ENCODE peak calls at places on chromosome 2, in six cellular contexts. S is PC-3, F is PC-9, O is endothelial cell of umbilical vein, T is cardiac muscle cell, N is heart right ventricle. J is an unnamed sample.
A peak's percentile ranks its signal among the peaks of the same experiment; 100 is the strongest.

GRCh38 chr2:227884511-227884947 is 13.1 kb downstream of the DAW1 start:
- DNase-seq in S (peak; percentile 79), F (peak; percentile 42), O (peak; percentile 77), T (peak; percentile 70), N (peak; percentile 62), J (no peak)

GRCh38 chr2:233690444-233690843 is 2.2 kb upstream of the UGT1A6 start:
- DNase-seq in S (peak; percentile 97), F (peak; percentile 99), O (peak; percentile 45), T (no peak), N (no peak), J (no peak)

GRCh38 chr2:181396575-181397062 is 60.6 kb upstream of the ITGA4 start:
- DNase-seq in S (no peak), F (no peak), O (no peak), T (no peak), N (no peak), J (no peak)

GRCh38 chr2:158936978-158937377 is 31.5 kb upstream of the TANC1 start:
- DNase-seq in S (peak; percentile 67), F (no peak), O (peak; percentile 99), T (no peak), N (no peak), J (no peak)

GRCh38 chr2:174442546-174443510 is 44.0 kb downstream of the GPR155 start:
- DNase-seq in S (peak; percentile 89), F (peak; percentile 79), O (no peak), T (no peak), N (no peak), J (no peak)

GRCh38 chr2:157523270-157524059 is 79.6 kb upstream of the CYTIP start:
- DNase-seq in S (no peak), F (no peak), O (no peak), T (peak; percentile 27), N (no peak), J (no peak)

GRCh38 chr2:40436093-40436475 is 15.8 kb downstream of the SLC8A1 start:
- DNase-seq in S (peak; percentile 15), F (no peak), O (no peak), T (no peak), N (no peak), J (no peak)

GRCh38 chr2:203327582-203327917 is 644 bp upstream of the ABI2 start:
- DNase-seq in S (no peak), F (no peak), O (no peak), T (no peak), N (no peak), J (no peak)

GRCh38 chr2:23404426-23404825 is 19.4 kb downstream of the KLHL29 start:
- DNase-seq in S (peak; percentile 78), F (peak; percentile 59), O (peak; percentile 80), T (peak; percentile 57), N (no peak), J (no peak)

GRCh38 chr2:61962095-61962984 is 56.9 kb downstream of the COMMD1 start:
- DNase-seq in S (no peak), F (no peak), O (no peak), T (no peak), N (no peak), J (no peak)

GRCh38 chr2:99615247-99615771 is 125.5 kb upstream of the REV1 start:
- DNase-seq in S (peak; percentile 16), F (no peak), O (no peak), T (no peak), N (no peak), J (no peak)

GRCh38 chr2:82062469-82062868 is 1757.9 kb upstream of the LRRTM1 start:
- DNase-seq in S (peak; percentile 22), F (no peak), O (no peak), T (no peak), N (no peak), J (no peak)

GRCh38 chr2:240566203-240567136 is 1.8 kb upstream of the RNPEPL1 start:
- DNase-seq in S (peak; percentile 81), F (peak; percentile 84), O (peak; percentile 79), T (peak; percentile 92), N (peak; percentile 95), J (no peak)
- H3K4me1 ChIP-seq in S (peaks cover 56% of the 10 kb centered on the region), F (peaks cover 71% of the 10 kb centered on the region), O (peaks cover 41% of the 10 kb centered on the region), T (peaks cover 23% of the 10 kb centered on the region), N (peaks cover 50% of the 10 kb centered on the region), J (peaks cover 64% of the 10 kb centered on the region)

DNA sequence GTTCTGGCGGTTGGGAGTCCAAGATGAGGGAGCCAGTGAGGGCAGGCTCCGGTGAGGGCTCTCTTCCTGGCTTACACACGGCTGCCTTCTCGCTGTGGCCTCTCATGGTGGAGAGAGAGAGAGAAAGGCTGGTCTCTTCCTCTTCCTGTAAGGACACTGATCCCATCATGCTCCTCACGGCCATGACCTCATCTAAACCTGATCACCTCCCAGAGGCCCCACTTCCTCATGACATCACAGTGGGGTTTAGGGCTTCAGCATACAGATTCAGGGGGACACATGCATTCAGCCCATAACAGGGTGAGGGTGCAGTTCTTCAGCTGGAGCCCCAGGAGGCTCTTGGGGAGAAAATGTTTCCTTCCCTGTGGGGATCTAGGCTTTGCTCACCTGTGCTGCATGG is 29.2 kb downstream of the AGAP1 start:
- DNase-seq in S (no peak), F (no peak), O (no peak), T (no peak), N (no peak), J (no peak)
- H3K4me1 ChIP-seq in S (peaks cover 8% of the 10 kb centered on the region), F (peaks cover 6% of the 10 kb centered on the region), O (peaks cover 8% of the 10 kb centered on the region), T (no peaks in the 10 kb centered on the region), N (peaks cover 15% of the 10 kb centered on the region), J (peaks cover 2% of the 10 kb centered on the region)

GRCh38 chr2:238239872-238240760 is at the start of gene HES6:
- DNase-seq in S (peak; percentile 89), F (peak; percentile 82), O (peak; percentile 84), T (peak; percentile 96), N (peak; percentile 90), J (no peak)

GRCh38 chr2:238242731-238243495 is 3.1 kb upstream of the HES6 start:
- DNase-seq in S (no peak), F (no peak), O (no peak), T (no peak), N (peak; percentile 59), J (no peak)

GRCh38 chr2:238240761-238241711 is 1.2 kb upstream of the HES6 start:
- DNase-seq in S (peak; percentile 70), F (peak; percentile 61), O (peak; percentile 17), T (peak; percentile 86), N (peak; percentile 76), J (no peak)

GRCh38 chr2:238243496-238244076 is 3.7 kb upstream of the HES6 start:
- DNase-seq in S (no peak), F (no peak), O (no peak), T (no peak), N (no peak), J (no peak)

GRCh38 chr2:238241970-238242369 is 2.1 kb upstream of the HES6 start:
- DNase-seq in S (no peak), F (no peak), O (no peak), T (no peak), N (no peak), J (no peak)
- H3K4me1 ChIP-seq in S (peaks cover 4% of the 10 kb centered on the region), F (peaks cover 4% of the 10 kb centered on the region), O (peaks cover 3% of the 10 kb centered on the region), T (no peaks in the 10 kb centered on the region), N (peaks cover 10% of the 10 kb centered on the region), J (peaks cover 14% of the 10 kb centered on the region)

DNA sequence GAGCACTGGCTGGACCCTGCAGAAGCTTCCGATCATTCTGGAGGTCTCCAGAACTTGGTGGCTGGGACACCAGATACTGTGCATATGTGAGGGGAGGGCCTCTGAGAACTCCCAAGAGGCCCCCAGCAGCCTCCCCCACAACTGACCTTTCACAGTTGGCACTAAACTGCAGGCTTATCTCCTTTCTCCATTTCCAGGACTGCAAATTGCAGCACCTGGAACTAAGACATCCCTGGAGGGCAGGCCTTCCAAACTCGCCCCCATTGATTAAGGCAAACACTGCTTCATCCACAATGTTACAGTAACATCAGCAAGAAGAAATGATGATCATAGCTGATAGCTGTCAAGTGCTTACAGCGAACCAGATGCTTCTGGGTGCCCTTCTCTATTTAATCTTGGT is 67.9 kb downstream of the TGOLN2 start:
- DNase-seq in S (no peak), F (no peak), O (no peak), T (no peak), N (no peak), J (no peak)
- H3K4me1 ChIP-seq in S (peaks cover 21% of the 10 kb centered on the region), F (peaks cover 73% of the 10 kb centered on the region), O (peaks cover 43% of the 10 kb centered on the region), T (peaks cover 31% of the 10 kb centered on the region), N (peaks cover 67% of the 10 kb centered on the region), J (peaks cover 62% of the 10 kb centered on the region)